ENCODE peak calls at places on chromosomes 7 and 10, in five cellular contexts. B is upper lobe of right lung, Y is lower lobe of right lung, N is tibial artery, P is ascending aorta. F is an unnamed sample.

GRCh38 chr10:21249435-21249834 is 276.0 kb downstream of the SKIDA1 start:
- DNase-seq in Y (no peak), P (no peak), B (no peak), N (no peak), F (no peak)

GRCh38 chr7:28776463-28777157 is 181.5 kb downstream of the TRIL start:
- DNase-seq in N (no peak), P (no peak), Y (no peak), B (no peak), F (no peak)

GRCh38 chr7:151896486-151896885 is 19.6 kb upstream of the PRKAG2 start:
- DNase-seq in N (no peak), Y (no peak), P (peak; percentile 46), B (no peak), F (no peak)

GRCh38 chr10:97869091-97870042 is 19.7 kb downstream of the GOLGA7B start:
- DNase-seq in N (peak; percentile 81), P (peak; percentile 89), Y (peak; percentile 90), B (peak; percentile 91), F (peak; percentile 88)

GRCh38 chr7:141884544-141885227 is 31.5 kb upstream of the OR9A4 start:
- DNase-seq in Y (no peak), N (no peak), P (no peak), B (no peak), F (no peak)

GRCh38 chr7:81267508-81267907 is 348.7 kb upstream of the SEMA3C start:
- DNase-seq in Y (no peak), P (no peak), N (no peak), B (no peak), F (no peak)

GRCh38 chr7:43363429-43363894 is 219.4 kb upstream of the STK17A start:
- DNase-seq in B (no peak), Y (no peak), P (no peak), N (no peak), F (no peak)

GRCh38 chr7:36747251-36747968 is 23.1 kb upstream of the AOAH start:
- DNase-seq in P (no peak), Y (no peak), N (no peak), B (no peak), F (no peak)

GRCh38 chr10:69734797-69735468 is 66.8 kb upstream of the COL13A1 start:
- DNase-seq in N (no peak), P (no peak), Y (no peak), B (no peak), F (peak; percentile 36)

GRCh38 chr10:82150123-82150900 is 275.3 kb downstream of the NRG3 start:
- DNase-seq in N (no peak), B (peak; percentile 72), Y (peak; percentile 56), P (no peak), F (no peak)

GRCh38 chr7:27661776-27662489 is 750 bp downstream of the HIBADH start:
- DNase-seq in B (no peak), N (peak; percentile 31), Y (peak; percentile 50), P (peak; percentile 68), F (peak; percentile 22)

GRCh38 chr7:48837266-48837665 is 87.1 kb upstream of the CDC14C start:
- DNase-seq in B (no peak), Y (no peak), P (no peak), N (no peak), F (no peak)

GRCh38 chr7:36881206-36881605 is 156.9 kb upstream of the AOAH start:
- DNase-seq in N (no peak), Y (no peak), B (no peak), P (no peak), F (no peak)

GRCh38 chr10:49562893-49563292 is 24.0 kb upstream of the ERCC6 start:
- DNase-seq in Y (no peak), P (no peak), B (no peak), N (no peak), F (no peak)

GRCh38 chr10:3672220-3672619 is 112.8 kb downstream of the KLF6 start:
- DNase-seq in B (no peak), Y (no peak), P (no peak), N (no peak), F (no peak)

GRCh38 chr10:101482568-101482967 is 105.5 kb downstream of the POLL start:
- DNase-seq in B (no peak), Y (no peak), N (no peak), P (no peak), F (no peak)

GRCh38 chr7:31263363-31263762 is 77.2 kb downstream of the NEUROD6 start:
- DNase-seq in N (no peak), B (no peak), P (no peak), Y (no peak), F (no peak)

GRCh38 chr10:11011966-11012365 is 5.7 kb upstream of the CELF2 start:
- DNase-seq in Y (no peak), P (no peak), N (no peak), B (no peak), F (peak; percentile 26)

GRCh38 chr10:113520606-113521481 is 32.0 kb upstream of the HABP2 start:
- DNase-seq in Y (peak; percentile 57), P (peak; percentile 85), B (no peak), N (peak; percentile 78), F (peak; percentile 62)

GRCh38 chr7:22698762-22699161 is 28.2 kb upstream of the IL6 start:
- DNase-seq in N (no peak), P (no peak), Y (no peak), B (no peak), F (no peak)

GRCh38 chr7:6186578-6186977 is 85.8 kb downstream of the CYTH3 start:
- DNase-seq in N (no peak), B (no peak), P (peak; percentile 25), Y (no peak), F (no peak)

GRCh38 chr10:1172256-1172975 is 116.2 kb downstream of the WDR37 start:
- DNase-seq in N (no peak), B (peak; percentile 37), P (no peak), Y (no peak), F (no peak)

GRCh38 chr7:36390199-36391090 is 783 bp downstream of the ANLN start:
- DNase-seq in B (peak; percentile 88), P (peak; percentile 78), Y (peak; percentile 81), N (peak; percentile 34), F (no peak)

GRCh38 chr10:122875843-122876492 is 3.4 kb downstream of the FAM24B start:
- DNase-seq in P (no peak), Y (no peak), N (no peak), B (no peak), F (no peak)

GRCh38 chr7:116522247-116522646 is 2.6 kb upstream of the CAV1 start:
- DNase-seq in B (no peak), N (no peak), Y (no peak), P (no peak), F (no peak)

GRCh38 chr7:78185149-78185745 is 386.7 kb downstream of the PHTF2 start:
- DNase-seq in P (no peak), B (no peak), N (no peak), Y (no peak), F (no peak)
- TF ChIP-seq CTCF in P (no peak), B (no peak), N (no peak), Y (no peak), F (no peak)

GRCh38 chr10:104707602-104708160 is 66.6 kb downstream of the SORCS3 start:
- DNase-seq in B (no peak), Y (no peak), N (no peak), P (no peak), F (no peak)
- H3K4me3 ChIP-seq in B (no peak overlapping the region), Y (no peak overlapping the region), N (no peak overlapping the region), P (no peak overlapping the region), F (no peak overlapping the region)

DNA sequence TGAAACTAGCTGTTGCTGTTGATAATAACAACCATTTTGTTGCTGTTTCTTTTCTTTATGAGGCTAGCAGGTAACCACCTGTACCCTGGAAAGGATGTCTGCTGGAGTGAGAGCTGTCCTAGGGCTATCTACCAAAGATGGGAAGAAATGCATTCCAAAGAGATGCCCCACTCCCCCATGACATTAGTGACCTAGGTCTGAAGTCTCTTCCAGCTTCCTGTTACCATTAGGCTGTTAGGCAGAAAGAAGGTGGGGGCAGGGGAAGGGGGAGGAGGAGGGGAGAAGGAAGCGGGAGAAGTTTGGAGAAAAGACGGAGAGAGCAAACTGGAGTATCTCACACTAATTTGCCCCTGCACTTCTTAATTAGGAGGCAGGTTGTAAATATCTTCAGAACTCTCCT is 118.5 kb downstream of the ABLIM1 start:
- DNase-seq in B (no peak), P (no peak), N (no peak), Y (no peak), F (no peak)
- H3K4me1 ChIP-seq in B (peaks cover 27% of the 10 kb centered on the region), P (no peaks in the 10 kb centered on the region), N (peaks cover 3% of the 10 kb centered on the region), Y (peaks cover 38% of the 10 kb centered on the region), F (peaks cover 8% of the 10 kb centered on the region)

DNA sequence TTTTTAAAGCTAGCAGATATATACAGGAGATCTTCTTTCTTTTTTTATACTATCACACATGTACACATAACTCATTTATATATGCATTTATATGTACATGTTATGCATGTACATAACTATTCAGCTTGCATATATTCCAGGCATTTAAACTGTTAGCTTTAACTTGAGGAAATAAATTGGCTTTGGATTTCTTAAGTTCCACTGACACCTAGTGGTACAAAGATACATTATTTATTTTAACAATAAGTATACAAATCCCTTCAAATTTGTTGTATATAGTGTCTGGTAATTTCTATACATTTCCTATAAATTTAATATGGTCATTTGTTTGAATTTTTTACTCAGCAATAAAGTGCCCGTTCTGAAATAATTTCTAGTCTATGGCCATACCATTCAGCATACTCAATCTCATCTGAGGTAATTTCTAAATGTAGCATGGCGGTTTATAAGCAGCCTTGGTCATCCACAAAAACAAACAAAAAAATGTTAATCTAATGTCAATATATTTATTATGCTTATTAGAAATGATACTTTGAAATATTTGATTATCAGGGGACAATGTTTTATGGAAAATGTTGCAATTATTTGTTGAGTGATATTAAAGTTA is 11.6 kb downstream of the ZDHHC6 start:
- DNase-seq in N (no peak), P (no peak), B (no peak), Y (no peak), F (no peak)
- TF ChIP-seq CTCF in N (peak; percentile 40), P (peak; percentile 42), B (peak; percentile 44), Y (peak; percentile 42), F (peak; percentile 20)

DNA sequence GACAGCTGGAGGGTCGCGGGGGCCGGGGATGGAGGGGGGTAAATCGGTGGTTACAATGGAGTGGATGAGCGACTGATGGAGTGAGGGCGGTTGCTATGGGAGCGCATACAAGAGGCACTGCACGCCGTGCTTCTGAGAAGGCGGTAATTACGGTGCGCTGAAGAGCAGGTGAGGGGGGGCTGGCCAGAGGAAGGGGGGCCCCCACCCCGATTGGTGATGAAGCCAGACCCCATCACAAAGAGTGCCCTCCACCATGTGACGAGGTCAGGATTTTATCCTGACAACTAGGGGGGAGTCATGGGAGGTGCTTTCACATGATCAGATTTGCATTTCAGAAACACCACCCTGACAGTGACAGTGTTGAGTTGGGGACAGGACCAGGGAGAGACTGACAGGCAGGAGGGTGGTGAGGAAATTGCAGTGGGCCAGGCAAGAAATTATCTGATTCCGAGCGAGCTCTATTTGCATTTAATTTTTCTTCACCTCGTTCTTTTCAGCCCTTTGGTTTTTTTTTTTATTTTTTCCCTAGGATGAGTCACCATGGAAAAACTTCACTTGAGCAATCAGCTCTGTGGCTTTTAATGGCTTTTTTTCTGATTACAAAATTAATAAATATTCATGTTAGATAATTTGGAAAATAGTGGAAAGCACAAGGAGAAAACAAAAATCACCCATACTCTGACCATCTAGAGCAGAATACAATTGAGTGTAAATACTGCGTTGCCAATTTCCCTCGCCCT is 7.9 kb downstream of the CPA5 start:
- DNase-seq in N (no peak), Y (no peak), P (no peak), B (no peak), F (no peak)
- H3K4me3 ChIP-seq in N (no peak overlapping the region), Y (no peak overlapping the region), P (no peak overlapping the region), B (no peak overlapping the region), F (no peak overlapping the region)

DNA sequence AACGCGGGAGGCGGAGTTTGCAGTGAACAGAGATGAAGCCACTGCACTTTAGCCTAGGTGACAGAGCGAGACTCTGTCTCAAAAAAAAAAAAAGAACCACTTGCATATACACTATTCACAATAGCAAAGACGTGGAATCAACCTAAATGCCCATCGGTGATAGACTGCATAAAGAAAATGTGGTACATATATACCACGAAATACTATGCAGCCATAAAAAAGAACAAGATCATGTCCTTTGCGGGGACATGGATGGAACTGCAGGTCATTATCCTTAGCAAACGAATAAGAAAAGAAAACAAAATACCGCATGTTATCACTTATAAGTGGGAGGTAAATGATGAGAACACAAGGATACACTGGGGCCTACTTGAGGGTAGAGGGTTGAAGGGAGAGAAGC is 39.5 kb downstream of the EGFR start:
- DNase-seq in N (no peak), P (no peak), B (no peak), Y (no peak), F (no peak)
- H3K4me1 ChIP-seq in N (peaks cover 77% of the 10 kb centered on the region), P (peaks cover 3% of the 10 kb centered on the region), B (peaks cover 13% of the 10 kb centered on the region), Y (peaks cover 31% of the 10 kb centered on the region), F (peaks cover 52% of the 10 kb centered on the region)

F was measured in gastrocnemius medialis.